ENCODE peak calls at places on chromosomes 6 and 20, in six cellular contexts. E is stomach, Q is ovary, D is IMR-90, J is testis, S is breast epithelium. T is an unnamed sample.
A peak's percentile ranks its signal among the peaks of the same experiment; 100 is the strongest.

GRCh38 chr6:161727063-161727462 is 453.2 kb upstream of the AGPAT4 start:
- DNase-seq in S (no peak), Q (no peak), J (no peak), D (no peak), E (no peak), T (no peak)

GRCh38 chr6:23661549-23661948 is 464.5 kb upstream of the NRSN1 start:
- DNase-seq in S (no peak), Q (no peak), D (no peak), J (no peak), E (no peak), T (no peak)

GRCh38 chr20:25369971-25370370 is 20.7 kb downstream of the ABHD12 start:
- DNase-seq in D (no peak), S (no peak), Q (no peak), E (no peak), J (no peak), T (no peak)

GRCh38 chr6:151502499-151502898 is 8.7 kb downstream of the CCDC170 start:
- DNase-seq in S (no peak), Q (no peak), J (no peak), D (peak; percentile 56), E (no peak), T (no peak)

GRCh38 chr6:15461127-15461944 is 201.5 kb downstream of the DTNBP1 start:
- DNase-seq in D (no peak), Q (no peak), S (no peak), J (no peak), E (no peak), T (no peak)

GRCh38 chr6:143515766-143516355 is 4.3 kb upstream of the FUCA2 start:
- DNase-seq in J (peak; percentile 18), E (no peak), S (no peak), D (no peak), Q (no peak), T (no peak)

GRCh38 chr6:72363844-72364740 is 257.8 kb upstream of the KCNQ5 start:
- DNase-seq in E (no peak), D (peak; percentile 97), J (no peak), Q (no peak), S (no peak), T (no peak)

GRCh38 chr6:134533991-134534390 is 216.1 kb upstream of the SGK1 start:
- DNase-seq in E (no peak), D (no peak), S (no peak), J (no peak), Q (no peak), T (no peak)

GRCh38 chr6:99736302-99736701 is 129.7 kb downstream of the PRDM13 start:
- DNase-seq in S (no peak), Q (no peak), J (no peak), E (no peak), D (no peak), T (no peak)

GRCh38 chr20:12237772-12238171 is 320.1 kb downstream of the BTBD3 start:
- DNase-seq in D (no peak), S (no peak), Q (peak; percentile 50), E (no peak), J (no peak), T (no peak)

GRCh38 chr20:15992564-15992963 is 580.7 kb downstream of the KIF16B start:
- DNase-seq in S (no peak), E (no peak), J (no peak), Q (no peak), D (no peak), T (no peak)

GRCh38 chr6:92495246-92495645 is 924.1 kb downstream of the EPHA7 start:
- DNase-seq in S (no peak), D (no peak), E (no peak), Q (no peak), J (no peak), T (no peak)

GRCh38 chr6:28553986-28554881 is 28.6 kb downstream of the GPX5 start:
- DNase-seq in S (no peak), J (peak; percentile 68), E (no peak), Q (no peak), D (no peak), T (no peak)

GRCh38 chr20:34522969-34523871 is 7.0 kb downstream of the DYNLRB1 start:
- DNase-seq in J (peak; percentile 68), S (no peak), Q (peak; percentile 59), E (peak; percentile 49), D (peak; percentile 81), T (peak; percentile 72)

GRCh38 chr6:117477988-117478852 is 4.3 kb upstream of the DCBLD1 start:
- DNase-seq in E (no peak), D (no peak), S (no peak), J (peak; percentile 28), Q (no peak), T (peak; percentile 35)

GRCh38 chr20:58650181-58650775 is 805 bp upstream of the STX16 start:
- DNase-seq in S (no peak), D (no peak), Q (peak; percentile 78), E (no peak), J (peak; percentile 49), T (no peak)

GRCh38 chr6:1611572-1612385 is 2.1 kb downstream of the FOXC1 start:
- DNase-seq in E (no peak), D (peak; percentile 53), Q (no peak), J (no peak), S (no peak), T (no peak)

GRCh38 chr6:16712931-16713484 is 48.3 kb downstream of the ATXN1 start:
- DNase-seq in J (no peak), Q (no peak), S (no peak), D (peak; percentile 95), E (no peak), T (peak; percentile 35)
- TF ChIP-seq CTCF in J (no peak), Q (no peak), S (no peak), D (peak; percentile 41), E (no peak), T (no peak)

GRCh38 chr20:6490849-6491248 is 276.6 kb upstream of the BMP2 start:
- DNase-seq in Q (no peak), S (no peak), E (no peak), D (no peak), J (no peak), T (no peak)

GRCh38 chr20:6485376-6485775 is 282.1 kb upstream of the BMP2 start:
- DNase-seq in Q (no peak), S (no peak), E (no peak), J (no peak), D (no peak), T (no peak)

GRCh38 chr20:6492396-6493055 is 275.0 kb upstream of the BMP2 start:
- DNase-seq in D (peak; percentile 25), E (no peak), Q (no peak), J (no peak), S (no peak), T (no peak)

GRCh38 chr20:6483727-6484126 is 283.8 kb upstream of the BMP2 start:
- DNase-seq in Q (no peak), S (no peak), E (no peak), J (no peak), D (no peak), T (no peak)

GRCh38 chr20:6489361-6490154 is 277.9 kb upstream of the BMP2 start:
- DNase-seq in E (no peak), S (no peak), J (no peak), D (no peak), Q (no peak), T (no peak)
- TF ChIP-seq POLR2A in E (no peak), S (no peak), J (no peak), D (no peak), Q (no peak), T (no peak)

DNA sequence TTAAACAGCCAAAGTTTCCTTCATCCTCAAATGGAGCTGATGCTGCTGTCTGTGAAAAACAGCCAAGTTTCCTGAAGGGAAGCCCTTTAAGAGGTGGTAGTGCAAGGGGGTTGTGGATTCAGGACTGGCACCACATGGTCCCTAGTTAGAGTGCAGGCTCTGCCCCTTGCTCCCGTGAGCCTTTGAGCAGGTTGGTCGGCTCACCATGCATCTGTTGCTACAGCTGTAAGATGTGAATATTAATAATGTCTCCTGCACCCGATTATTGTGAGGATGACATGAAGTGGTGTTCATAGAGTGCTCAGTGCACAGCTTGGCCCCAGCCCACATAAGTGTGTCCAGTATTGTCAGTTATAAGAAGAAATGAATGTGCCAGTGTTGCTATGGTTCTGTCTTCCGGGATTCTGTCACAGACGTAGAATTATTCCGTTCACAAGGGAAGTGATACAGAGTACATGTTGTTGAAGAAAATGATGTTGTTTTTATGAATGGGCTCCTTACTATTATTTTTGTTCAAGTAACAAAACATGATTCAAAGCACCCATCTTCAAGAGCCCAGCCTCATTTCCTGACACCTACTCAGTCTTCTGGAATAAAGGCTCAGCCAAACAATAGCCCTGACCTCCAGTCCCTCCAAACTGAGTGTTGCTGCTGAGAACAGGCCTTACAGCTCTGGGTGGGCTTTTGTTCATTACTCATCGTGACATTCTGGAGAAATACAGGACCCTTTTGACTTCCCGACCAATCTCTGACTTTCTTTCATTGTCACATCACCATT is 2.9 kb upstream of the PKIG start:
- DNase-seq in E (no peak), D (no peak), Q (no peak), S (no peak), J (no peak), T (no peak)
- H3K27ac ChIP-seq in E (peak overlapping the region; percentile 81), D (no peak overlapping the region), Q (no peak overlapping the region), S (peak overlapping the region; percentile 21), J (no peak overlapping the region), T (peak overlapping the region; percentile 86)

DNA sequence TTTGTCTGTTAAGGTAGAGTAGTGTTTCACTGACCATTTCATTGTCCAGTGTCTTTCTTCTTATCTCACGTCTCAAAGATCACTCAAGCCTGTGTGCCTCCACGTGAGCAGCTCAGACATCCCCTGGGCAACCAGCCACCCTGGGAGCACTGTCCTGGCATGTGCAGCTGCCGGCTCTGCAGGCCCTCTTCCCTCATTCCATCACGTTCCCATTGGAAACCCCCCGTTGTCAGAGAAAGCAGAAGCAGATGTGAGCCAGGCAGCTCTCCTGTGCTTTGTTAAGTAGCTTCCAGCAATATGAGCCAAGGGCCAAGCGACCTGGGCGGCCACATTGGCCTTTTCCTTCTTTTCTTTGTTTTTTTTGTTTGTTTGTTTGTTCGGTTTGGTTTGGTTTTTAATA is 233.2 kb upstream of the SYNDIG1 start:
- DNase-seq in E (no peak), S (no peak), J (no peak), D (no peak), Q (no peak), T (no peak)
- TF ChIP-seq CTCF in E (no peak), S (no peak), J (no peak), D (no peak), Q (no peak), T (no peak)

DNA sequence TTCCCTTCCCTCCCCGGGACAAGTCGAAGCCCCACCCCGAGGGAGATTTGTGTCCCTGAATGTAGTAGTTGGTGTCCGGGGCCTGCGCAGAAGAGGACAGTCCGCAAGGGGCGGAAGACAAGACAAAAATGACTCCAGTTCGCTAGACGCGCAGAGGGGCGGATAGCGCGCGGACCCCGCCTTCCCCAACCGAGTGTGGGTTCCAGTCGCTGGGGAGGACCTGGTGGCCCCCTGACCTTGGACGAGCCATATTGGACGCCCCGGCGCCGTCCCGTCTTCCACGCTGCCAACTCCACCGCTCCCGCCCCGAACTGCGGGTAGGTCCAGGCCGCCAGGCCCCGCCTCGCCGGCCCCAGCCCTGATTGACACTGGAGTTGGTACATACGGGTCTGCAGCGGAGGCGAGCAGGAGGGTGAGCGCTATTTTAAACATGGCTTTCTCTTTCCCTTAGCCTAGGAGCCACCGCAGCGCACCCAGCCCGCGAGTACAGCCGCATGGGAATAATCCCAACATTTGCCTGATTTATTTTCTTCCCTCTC is 802 bp downstream of the HMGN3 start:
- DNase-seq in D (peak; percentile 82), Q (peak; percentile 86), J (peak; percentile 94), S (peak; percentile 80), E (peak; percentile 88), T (peak; percentile 88)
- TF ChIP-seq POLR2A in D (peak; percentile 41), Q (peak; percentile 16), J (no peak), S (peak; percentile 22), E (no peak), T (peak; percentile 69)

T was measured in transverse colon.